ENCODE peak calls at places on chromosomes 6 and 20, in four cellular contexts. T is transverse colon, F is HCT116, E is stomach. P is an unnamed sample.

GRCh38 chr6:113406051-113406695 is 451.0 kb upstream of the MARCKS start:
- DNase-seq in T (no peak), F (no peak), E (no peak), P (no peak)

GRCh38 chr6:80235647-80236046 is 129.2 kb downstream of the BCKDHB start:
- DNase-seq in F (no peak), E (no peak), T (no peak), P (no peak)

GRCh38 chr6:163151212-163151611 is 263.3 kb upstream of the QKI start:
- DNase-seq in T (no peak), F (no peak), E (no peak), P (no peak)

GRCh38 chr6:7730411-7730810 is 4.5 kb downstream of the BMP6 start:
- DNase-seq in F (no peak), T (no peak), E (no peak), P (no peak)

GRCh38 chr6:22651731-22652130 is 82.4 kb downstream of the HDGFL1 start:
- DNase-seq in E (no peak), T (no peak), F (no peak), P (no peak)

GRCh38 chr20:48619126-48620101 is 208.4 kb downstream of the PREX1 start:
- DNase-seq in F (no peak), T (no peak), E (no peak), P (peak; percentile 72)

GRCh38 chr20:23228912-23229311 is 121.7 kb upstream of the NXT1 start:
- DNase-seq in T (no peak), E (no peak), F (no peak), P (no peak)

GRCh38 chr20:47008842-47009518 is 114.3 kb downstream of the EYA2 start:
- DNase-seq in T (no peak), E (no peak), F (no peak), P (peak; percentile 13)

GRCh38 chr6:6920984-6921313 is 186.8 kb upstream of the RREB1 start:
- DNase-seq in T (no peak), E (peak; percentile 74), F (no peak), P (no peak)

GRCh38 chr20:19996970-19997369 is 20.2 kb upstream of the NAA20 start:
- DNase-seq in F (no peak), T (no peak), E (no peak), P (no peak)

GRCh38 chr20:58130574-58130973 is 97.9 kb downstream of the ANKRD60 start:
- DNase-seq in F (no peak), T (no peak), E (no peak), P (no peak)

GRCh38 chr20:48826883-48827771 is 672 bp downstream of the PREX1 start:
- DNase-seq in E (peak; percentile 37), T (peak; percentile 19), F (no peak), P (peak; percentile 93)

GRCh38 chr6:119314894-119315272 is 34.7 kb downstream of the MAN1A1 start:
- DNase-seq in E (no peak), F (no peak), T (no peak), P (no peak)

GRCh38 chr6:119311514-119312142 is 37.9 kb downstream of the MAN1A1 start:
- DNase-seq in E (no peak), T (no peak), F (no peak), P (no peak)

GRCh38 chr6:119312441-119312840 is 37.1 kb downstream of the MAN1A1 start:
- DNase-seq in F (no peak), E (no peak), T (no peak), P (no peak)

GRCh38 chr6:119312875-119313338 is 36.7 kb downstream of the MAN1A1 start:
- DNase-seq in E (no peak), T (peak; percentile 15), F (no peak), P (no peak)

DNA sequence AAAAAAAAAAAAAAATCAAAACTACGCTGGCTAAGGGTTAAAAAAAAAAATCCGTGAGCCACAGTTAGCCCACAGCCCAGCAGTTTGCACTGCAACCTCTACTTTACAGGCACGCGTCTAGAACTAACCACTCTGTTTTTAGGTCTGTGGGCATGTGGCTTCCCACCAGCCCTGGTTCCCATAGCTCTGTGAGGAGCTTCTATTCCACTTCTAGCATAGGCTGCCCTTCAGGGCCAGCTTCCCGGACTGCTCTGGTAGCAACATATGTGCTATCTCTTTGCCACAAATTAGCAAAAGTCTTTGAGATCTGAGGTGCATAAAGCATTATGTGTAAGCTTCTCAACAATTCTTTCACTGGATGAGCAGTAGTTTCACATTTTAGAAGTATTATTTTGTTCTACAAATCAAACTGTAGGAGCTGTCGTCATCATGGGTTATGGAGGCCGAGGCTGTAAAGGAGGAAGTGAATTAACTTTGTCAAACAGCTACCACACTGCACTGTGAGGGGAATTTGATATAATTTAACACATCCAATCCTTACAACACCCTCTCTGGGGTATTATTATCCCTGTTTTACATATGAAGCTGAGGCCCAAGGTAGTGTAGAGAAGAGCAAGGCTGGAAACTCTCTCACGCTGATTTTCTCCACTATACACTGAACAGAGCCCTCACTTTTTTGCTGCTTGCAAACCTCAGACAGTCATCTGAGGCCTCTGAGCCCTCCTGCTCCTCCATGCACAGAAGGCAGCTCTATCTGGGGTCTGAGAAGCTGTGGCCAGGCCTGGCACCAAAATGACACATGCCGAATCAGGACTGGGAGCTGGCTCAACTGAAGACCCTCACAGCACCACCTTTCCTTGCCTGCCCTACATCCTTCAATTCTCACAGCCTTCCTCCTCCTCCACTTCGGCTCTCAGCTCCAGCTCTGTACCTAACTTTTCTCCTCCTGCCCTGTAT is 35.3 kb downstream of the MAN1A1 start:
- DNase-seq in T (peak; percentile 24), F (no peak), E (no peak), P (no peak)
- TF ChIP-seq POLR2AphosphoS5 in T (no peak), F (no peak), E (no peak), P (no peak)

DNA sequence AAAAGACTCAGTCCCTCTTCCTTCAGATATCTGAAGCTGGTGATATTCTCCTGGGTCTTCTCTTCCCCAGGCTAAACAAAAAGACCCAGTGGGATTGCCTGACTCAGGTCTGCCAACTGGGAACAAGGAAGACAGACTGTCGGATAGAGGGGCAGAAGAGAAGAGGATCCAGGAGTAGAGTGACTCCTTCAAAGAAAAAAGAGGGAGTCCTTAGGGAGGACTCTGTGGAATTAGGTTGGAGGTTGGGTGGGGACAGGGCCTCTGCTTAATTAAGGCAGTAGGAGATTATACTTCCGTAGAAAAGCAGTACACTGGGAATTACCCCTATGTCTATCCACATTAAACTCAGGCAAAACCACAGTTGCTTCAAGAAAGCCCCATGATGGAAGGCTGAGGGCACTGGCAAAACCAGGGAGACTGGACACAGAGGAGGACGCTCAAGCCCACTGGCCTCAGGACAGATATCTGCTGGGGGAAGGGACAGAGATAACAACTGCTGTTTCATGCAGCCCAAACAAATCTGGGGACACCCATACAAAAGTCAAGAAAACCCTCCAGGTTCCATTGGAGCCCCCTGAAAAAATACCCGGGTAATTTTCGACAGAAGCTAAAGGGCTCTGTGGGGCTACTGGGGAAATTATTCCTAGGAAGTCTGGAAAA is 5.7 kb downstream of the BCL2L1 start:
- DNase-seq in T (no peak), E (no peak), F (no peak), P (peak; percentile 27)
- H3K27ac ChIP-seq in T (peak overlapping the region; percentile 83), E (peak overlapping the region; percentile 98), F (peak overlapping the region; percentile 98), P (peak overlapping the region; percentile 97)

GRCh38 chr20:62554214-62554897 is 78.6 kb upstream of the GATA5 start:
- DNase-seq in T (no peak), E (no peak), F (no peak), P (no peak)

GRCh38 chr20:62551408-62552323 is 75.9 kb upstream of the GATA5 start:
- DNase-seq in E (no peak), T (no peak), F (no peak), P (no peak)

GRCh38 chr20:62553838-62554161 is 78.0 kb upstream of the GATA5 start:
- DNase-seq in T (no peak), F (no peak), E (no peak), P (no peak)

GRCh38 chr20:62552613-62553012 is 76.8 kb upstream of the GATA5 start:
- DNase-seq in E (no peak), F (no peak), T (no peak), P (no peak)

GRCh38 chr20:62553136-62553837 is 77.5 kb upstream of the GATA5 start:
- DNase-seq in E (no peak), F (no peak), T (no peak), P (no peak)
- TF ChIP-seq CTCF in E (no peak), F (no peak), T (peak; percentile 22), P (no peak)

GRCh38 chr6:57316581-57317059 is 810 bp upstream of the PRIM2 start:
- DNase-seq in F (peak; percentile 91), T (peak; percentile 87), E (peak; percentile 81), P (peak; percentile 90)
- TF ChIP-seq POLR2AphosphoS5 in F (no peak), T (no peak), E (peak; percentile 60), P (peak; percentile 10)

GRCh38 chr6:169172435-169172834 is 81.2 kb downstream of the THBS2 start:
- DNase-seq in F (peak; percentile 35), E (no peak), T (no peak), P (no peak)
- H3K27ac ChIP-seq in F (no peak overlapping the region), E (no peak overlapping the region), T (no peak overlapping the region), P (peak overlapping the region; percentile 46)

GRCh38 chr6:84763397-84764331 is 734 bp downstream of the TBX18 start:
- DNase-seq in E (no peak), T (no peak), F (peak; percentile 61), P (no peak)
- TF ChIP-seq CTCF in E (no peak), T (no peak), F (no peak), P (no peak)

DNA sequence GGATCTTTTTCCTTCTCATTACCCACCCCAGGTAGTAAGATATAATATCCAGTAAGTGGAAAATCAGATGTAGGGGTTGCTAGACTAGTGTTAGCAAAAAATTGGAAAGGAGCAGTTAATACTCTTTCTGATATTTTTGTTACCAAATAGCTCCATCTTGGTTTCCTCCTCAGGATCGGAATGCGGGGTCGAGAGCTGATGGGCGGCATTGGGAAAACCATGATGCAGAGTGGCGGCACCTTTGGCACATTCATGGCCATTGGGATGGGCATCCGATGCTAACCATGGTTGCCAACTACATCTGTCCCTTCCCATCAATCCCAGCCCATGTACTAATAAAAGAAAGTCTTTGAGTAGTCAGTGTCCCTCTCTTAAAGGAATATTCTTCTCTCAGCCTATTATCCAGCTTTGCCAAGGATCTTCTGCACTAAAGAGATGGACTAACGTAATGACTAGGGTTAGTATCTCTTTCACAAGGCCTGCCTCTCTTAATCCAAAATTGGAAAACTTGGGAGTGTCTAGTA is 1.5 kb downstream of the ROMO1 start:
- DNase-seq in F (no peak), E (peak; percentile 18), T (no peak), P (no peak)
- TF ChIP-seq POLR2AphosphoS5 in F (peak; percentile 50), E (no peak), T (peak; percentile 35), P (peak; percentile 55)

DNA sequence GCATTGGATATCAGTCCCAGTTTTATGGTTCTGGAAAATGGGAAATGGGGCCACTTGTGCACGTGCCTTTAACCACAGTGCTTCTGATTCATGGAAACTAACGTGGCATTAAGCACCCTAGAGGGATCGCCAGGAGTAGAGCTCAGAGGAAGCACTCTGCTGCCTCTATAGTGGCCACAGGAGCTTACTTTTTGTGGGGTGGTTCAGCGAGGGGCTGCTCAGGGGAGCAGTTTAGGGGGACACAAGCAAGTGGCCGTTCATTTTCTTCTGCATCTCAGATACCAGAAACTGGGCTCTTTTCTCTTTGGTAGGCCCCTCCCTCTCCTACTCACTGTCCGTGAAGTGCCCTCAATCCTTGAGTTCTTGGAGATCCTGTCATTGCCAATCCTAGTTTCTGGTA is 28.5 kb downstream of the AGPAT4 start:
- DNase-seq in F (no peak), T (no peak), E (no peak), P (no peak)
- H3K27ac ChIP-seq in F (no peak overlapping the region), T (no peak overlapping the region), E (no peak overlapping the region), P (no peak overlapping the region)

GRCh38 chr6:70166088-70166958 is 136.6 kb downstream of the COL9A1 start:
- DNase-seq in E (peak; percentile 60), F (peak; percentile 16), T (peak; percentile 29), P (peak; percentile 78)
- TF ChIP-seq CTCF in E (peak; percentile 35), F (peak; percentile 71), T (no peak), P (peak; percentile 42)

GRCh38 chr20:63863021-63863797 is 1.9 kb upstream of the TPD52L2 start:
- DNase-seq in T (no peak), E (no peak), F (no peak), P (no peak)
- TF ChIP-seq POLR2AphosphoS5 in T (no peak), E (no peak), F (no peak), P (no peak)